ENCODE peak calls at places on chromosomes 4 and X, in four cellular contexts. K is IMR-90, X is cardiac muscle cell, A is PC-3. Y is an unnamed sample. For H3K36me3 and H3K4me1, the result is how much of the 10 kb centered on the place peaks cover.

GRCh38 chr4:170990989-170991589 is 822.1 kb upstream of the GALNTL6 start:
- DNase-seq in K (no peak), X (no peak), A (peak), Y (no peak)

GRCh38 chrX:30735839-30736238 is 82.6 kb downstream of the GK start:
- DNase-seq in K (peak), X (peak), A (peak), Y (peak)

GRCh38 chrX:10597871-10598270 is 22.5 kb downstream of the MID1 start:
- DNase-seq in K (peak), X (peak), A (peak), Y (no peak)

GRCh38 chrX:115413246-115413878 is 123.8 kb downstream of the LUZP4 start:
- DNase-seq in K (peak), X (no peak), A (peak), Y (no peak)

GRCh38 chrX:42615161-42615563 is 162.8 kb downstream of the PPP1R2C start:
- DNase-seq in K (no peak), X (peak), A (peak), Y (no peak)

GRCh38 chrX:71958281-71958675 is 47.6 kb downstream of the NHSL2 start:
- DNase-seq in K (no peak), X (peak), A (no peak), Y (no peak)

GRCh38 chrX:71198066-71198465 is 25.0 kb upstream of the GJB1 start:
- DNase-seq in K (no peak), X (peak), A (no peak), Y (no peak)

GRCh38 chr4:79042079-79042674 is 102.9 kb upstream of the PAQR3 start:
- DNase-seq in K (peak), X (peak), A (peak), Y (no peak)

GRCh38 chr4:47519239-47519883 is 34.3 kb downstream of the ATP10D start:
- DNase-seq in K (no peak), X (no peak), A (no peak), Y (no peak)

GRCh38 chr4:47530801-47531200 is 45.7 kb downstream of the ATP10D start:
- DNase-seq in K (no peak), X (no peak), A (no peak), Y (no peak)

GRCh38 chr4:47526281-47526680 is 41.2 kb downstream of the ATP10D start:
- DNase-seq in K (peak), X (peak), A (no peak), Y (no peak)

GRCh38 chr4:47528651-47529050 is 43.6 kb downstream of the ATP10D start:
- DNase-seq in K (peak), X (peak), A (no peak), Y (no peak)

GRCh38 chr4:47525154-47525819 is 40.2 kb downstream of the ATP10D start:
- DNase-seq in K (peak), X (peak), A (peak), Y (no peak)
- H3K4me3 ChIP-seq in K (no peak), X (no peak), A (no peak), Y (no peak)

GRCh38 chrX:142251665-142252064 is 46.6 kb upstream of the MAGEC2 start:
- DNase-seq in K (no peak), X (no peak), A (peak), Y (no peak)

GRCh38 chrX:142251202-142251601 is 46.1 kb upstream of the MAGEC2 start:
- DNase-seq in K (no peak), X (no peak), A (no peak), Y (no peak)

GRCh38 chrX:142249721-142250120 is 44.6 kb upstream of the MAGEC2 start:
- DNase-seq in K (no peak), X (no peak), A (no peak), Y (no peak)

GRCh38 chrX:142244568-142244967 is 39.5 kb upstream of the MAGEC2 start:
- DNase-seq in K (no peak), X (no peak), A (no peak), Y (no peak)

GRCh38 chrX:142250502-142250901 is 45.4 kb upstream of the MAGEC2 start:
- DNase-seq in K (no peak), X (no peak), A (peak), Y (no peak)
- H3K36me3 ChIP-seq in K (under half), X (under half), A (under half), Y (under half)

GRCh38 chr4:40550900-40551546 is 78.6 kb downstream of the RBM47 start:
- DNase-seq in K (peak), X (peak), A (peak), Y (peak)
- H3K4me1 ChIP-seq in K (under half), X (under half), A (under half), Y (under half)

DNA sequence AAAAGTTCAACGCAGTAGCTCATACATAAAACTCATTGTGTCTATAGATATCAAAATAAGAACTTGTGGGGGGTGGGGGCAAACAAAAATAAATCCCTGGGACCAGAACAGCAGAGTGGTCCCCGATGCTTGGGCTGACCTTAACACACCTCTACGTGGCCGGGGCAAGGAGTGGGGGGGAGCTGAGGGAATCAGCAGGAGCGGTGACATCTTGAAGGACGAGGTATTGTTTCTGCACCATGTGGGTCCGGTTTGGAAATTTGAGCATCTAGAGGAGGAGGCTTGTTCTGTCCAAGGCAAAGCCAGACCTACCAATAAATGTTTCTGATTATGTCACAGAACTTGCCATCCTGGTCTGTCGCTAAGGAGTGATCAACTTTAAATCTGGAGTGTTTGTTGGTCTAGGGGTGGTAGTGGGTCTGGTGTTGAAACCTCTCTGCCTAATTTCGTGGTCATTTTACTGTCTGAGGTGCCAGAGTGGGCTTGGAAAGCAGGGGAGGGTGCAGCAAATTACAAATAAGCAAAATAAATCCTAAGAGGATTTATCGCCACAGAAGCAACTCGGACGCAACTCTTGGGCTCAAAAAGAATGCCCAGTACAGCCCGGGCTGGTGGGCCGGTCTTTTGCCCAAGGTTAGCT is 776 bp upstream of the RAPGEF2 start:
- DNase-seq in K (no peak), X (peak), A (no peak), Y (no peak)
- H3K4me3 ChIP-seq in K (peak), X (peak), A (peak), Y (peak)

GRCh38 chrX:54923376-54923775 is 2.8 kb downstream of the TRO start:
- DNase-seq in K (no peak), X (no peak), A (no peak), Y (no peak)
- H3K36me3 ChIP-seq in K (under half), X (under half), A (under half), Y (under half)

Y was measured in lung.